ENCODE peak calls at places on chromosomes 12 and 14, in five cellular contexts. X, T, V, S and P are unnamed samples.
A peak's percentile ranks its signal among the peaks of the same experiment; 100 is the strongest.

GRCh38 chr12:71799105-71799504 is 40.5 kb upstream of the TBC1D15 start:
- DNase-seq in S (no peak), T (no peak), V (peak; percentile 76), X (no peak), P (no peak)

GRCh38 chr14:88168498-88169165 is 154.4 kb downstream of the KCNK10 start:
- DNase-seq in T (no peak), V (no peak), X (peak; percentile 38), S (peak; percentile 55), P (peak; percentile 50)

GRCh38 chr12:105369014-105369413 is 38.5 kb downstream of the C12orf75 start:
- DNase-seq in V (peak; percentile 67), S (no peak), X (no peak), T (no peak), P (no peak)

GRCh38 chr14:104821229-104821945 is 20.5 kb downstream of the ZBTB42 start:
- DNase-seq in S (no peak), T (no peak), X (no peak), V (no peak), P (no peak)

GRCh38 chr12:63928305-63928704 is 83.8 kb downstream of the SRGAP1 start:
- DNase-seq in V (no peak), T (no peak), X (no peak), S (no peak), P (no peak)

GRCh38 chr12:74752196-74752595 is 214.6 kb downstream of the ATXN7L3B start:
- DNase-seq in T (no peak), X (no peak), S (no peak), V (no peak), P (no peak)

GRCh38 chr14:105333020-105333490 is 18.5 kb downstream of the PACS2 start:
- DNase-seq in X (no peak), T (no peak), V (no peak), S (no peak), P (no peak)

GRCh38 chr14:39419272-39419671 is 13.0 kb downstream of the FBXO33 start:
- DNase-seq in V (no peak), S (no peak), X (no peak), T (no peak), P (no peak)

GRCh38 chr14:88323520-88324199 is 591 bp upstream of the KCNK10 start:
- DNase-seq in X (no peak), T (no peak), S (peak; percentile 8), V (no peak), P (no peak)

GRCh38 chr14:30211326-30211725 is 283.7 kb upstream of the PRKD1 start:
- DNase-seq in T (no peak), V (no peak), S (no peak), X (no peak), P (no peak)

GRCh38 chr12:27342551-27342950 is 9.9 kb downstream of the BMAL2 start:
- DNase-seq in V (no peak), X (no peak), S (no peak), T (no peak), P (no peak)

GRCh38 chr12:57740656-57741412 is 2.3 kb upstream of the AGAP2 start:
- DNase-seq in X (no peak), S (peak; percentile 79), V (no peak), T (no peak), P (peak; percentile 42)

GRCh38 chr12:13102481-13103195 is 829 bp downstream of the GSG1 start:
- DNase-seq in X (peak; percentile 52), T (no peak), V (no peak), S (no peak), P (no peak)

GRCh38 chr12:30985814-30986452 is 59.4 kb downstream of the TSPAN11 start:
- DNase-seq in T (peak; percentile 57), S (peak; percentile 24), X (peak; percentile 50), V (peak; percentile 41), P (no peak)

GRCh38 chr12:53014709-53015108 is 8.5 kb downstream of the EIF4B start:
- DNase-seq in T (no peak), X (no peak), S (no peak), V (no peak), P (no peak)

GRCh38 chr12:107622005-107622404 is 63.6 kb upstream of the PWP1 start:
- DNase-seq in S (no peak), T (no peak), X (peak; percentile 20), V (no peak), P (no peak)

GRCh38 chr12:122985590-122986257 is 5.2 kb downstream of the ARL6IP4 start:
- DNase-seq in S (no peak), V (no peak), X (no peak), T (no peak), P (no peak)

GRCh38 chr12:42216737-42217136 is 21.3 kb downstream of the YAF2 start:
- DNase-seq in S (no peak), X (no peak), V (no peak), T (no peak), P (no peak)

GRCh38 chr12:46559311-46559710 is 186.7 kb upstream of the SLC38A2 start:
- DNase-seq in S (no peak), V (no peak), X (no peak), T (no peak), P (no peak)

GRCh38 chr12:117192057-117192456 is 1.8 kb upstream of the FBXO21 start:
- DNase-seq in X (no peak), T (no peak), S (no peak), V (no peak), P (no peak)

GRCh38 chr12:104359216-104359615 is 55.7 kb downstream of the EID3 start:
- DNase-seq in T (no peak), X (no peak), V (no peak), S (no peak), P (no peak)

GRCh38 chr12:120720234-120720968 is 5.2 kb upstream of the ACADS start:
- DNase-seq in V (peak; percentile 62), S (no peak), T (no peak), X (no peak), P (no peak)

GRCh38 chr14:96275182-96276112 is 19.4 kb downstream of the BDKRB1 start:
- DNase-seq in T (peak; percentile 52), V (peak; percentile 78), X (peak; percentile 78), S (peak; percentile 71), P (peak; percentile 13)

GRCh38 chr12:94185801-94186200 is 37.4 kb downstream of the PLXNC1 start:
- DNase-seq in X (no peak), V (no peak), S (no peak), T (no peak), P (no peak)

GRCh38 chr12:114684098-114684869 is at the start of gene TBX3:
- DNase-seq in X (peak; percentile 29), T (peak; percentile 93), S (peak; percentile 81), V (peak; percentile 99), P (no peak)

GRCh38 chr12:11607313-11608081 is 42.0 kb upstream of the ETV6 start:
- DNase-seq in V (no peak), T (no peak), X (no peak), S (no peak), P (no peak)

GRCh38 chr12:106974525-106974924 is 12.4 kb downstream of the MTERF2 start:
- DNase-seq in X (no peak), T (no peak), V (no peak), S (no peak), P (no peak)

GRCh38 chr14:103061482-103061976 is 4.2 kb upstream of the CDC42BPB start:
- DNase-seq in T (no peak), V (no peak), S (no peak), X (no peak), P (no peak)

GRCh38 chr14:102829106-102829505 is 51.9 kb downstream of the TRAF3 start:
- DNase-seq in T (no peak), X (no peak), V (no peak), S (no peak), P (no peak)

GRCh38 chr14:88824314-88825077 is at the start of gene TTC8:
- DNase-seq in V (peak; percentile 85), X (peak; percentile 93), S (peak; percentile 88), T (peak; percentile 88), P (peak; percentile 88)

GRCh38 chr12:130579231-130579630 is 136.9 kb downstream of the RIMBP2 start:
- DNase-seq in S (no peak), V (no peak), T (no peak), X (no peak), P (no peak)

GRCh38 chr12:10363922-10364838 is 25.7 kb downstream of the KLRK1 start:
- DNase-seq in V (peak; percentile 28), T (peak; percentile 26), X (no peak), S (peak; percentile 38), P (peak; percentile 28)

GRCh38 chr12:60197589-60197988 is 601.8 kb downstream of the SLC16A7 start:
- DNase-seq in S (no peak), V (no peak), T (no peak), X (no peak), P (no peak)

GRCh38 chr12:77102691-77103090 is 37.3 kb upstream of the E2F7 start:
- DNase-seq in T (no peak), V (peak; percentile 44), X (no peak), S (no peak), P (no peak)

GRCh38 chr14:79016828-79017505 is 846.8 kb downstream of the NRXN3 start:
- DNase-seq in S (no peak), T (no peak), V (peak; percentile 73), X (peak; percentile 32), P (no peak)

GRCh38 chr12:53123578-53124351 is 20.5 kb downstream of the SOAT2 start:
- DNase-seq in V (peak; percentile 25), X (no peak), T (no peak), S (no peak), P (no peak)

GRCh38 chr12:123427036-123427769 is 9.3 kb downstream of the RILPL2 start:
- DNase-seq in X (no peak), V (no peak), T (no peak), S (peak; percentile 25), P (peak; percentile 88)

GRCh38 chr12:125861299-125862281 is 796.4 kb downstream of the AACS start:
- DNase-seq in V (no peak), X (no peak), S (no peak), T (peak; percentile 60), P (no peak)